ENCODE peak calls at places on chromosomes 4 and X, in eight cellular contexts. U is right cardiac atrium; K is CD8-positive, alpha-beta memory T cell; S is CD8-positive, alpha-beta T cell; P is IMR-90; F is esophagus squamous epithelium; X is neuronal stem cell; Q is left ventricle myocardium inferior. B is an unnamed sample. For H3K9me3, the result is how much of the 10 kb centered on the place peaks cover.

GRCh38 chr4:148310756-148311155 is 131.5 kb downstream of the NR3C2 start:
- DNase-seq in X (no peak), Q (no peak), U (no peak), S (no peak), K (no peak), F (no peak), P (no peak), B (no peak)

GRCh38 chr4:66647468-66647867 is 897.8 kb downstream of the CENPC start:
- DNase-seq in F (no peak), U (no peak), Q (no peak), K (no peak), X (no peak), S (no peak), P (no peak), B (no peak)

GRCh38 chr4:73619351-73619750 is 885 bp downstream of the RASSF6 start:
- DNase-seq in Q (no peak), S (no peak), P (no peak), F (no peak), U (no peak), X (no peak), K (no peak), B (no peak)

GRCh38 chrX:129617420-129617819 is 37.3 kb downstream of the APLN start:
- DNase-seq in P (no peak), X (no peak), F (no peak), Q (no peak), K (no peak), U (no peak), S (no peak), B (no peak)

GRCh38 chr4:160370046-160370445 is 1267.2 kb downstream of the RAPGEF2 start:
- DNase-seq in K (no peak), S (no peak), U (no peak), P (no peak), F (no peak), X (no peak), Q (no peak), B (no peak)

GRCh38 chr4:14008494-14008893 is 381.0 kb upstream of the BOD1L1 start:
- DNase-seq in P (no peak), U (no peak), X (no peak), Q (no peak), K (no peak), F (no peak), S (no peak), B (no peak)

GRCh38 chr4:151099976-151100417 is 569 bp downstream of the RPS3A start:
- DNase-seq in K (no peak), S (no peak), P (peak), X (no peak), F (no peak), U (no peak), Q (no peak), B (no peak)

GRCh38 chrX:119402588-119402987 is 3.5 kb downstream of the SLC25A43 start:
- DNase-seq in S (no peak), U (no peak), K (no peak), P (no peak), X (no peak), F (no peak), Q (no peak), B (no peak)

GRCh38 chr4:138952405-138952804 is 63.2 kb upstream of the NOCT start:
- DNase-seq in K (no peak), P (peak), U (no peak), S (no peak), F (no peak), X (no peak), Q (no peak), B (no peak)

GRCh38 chrX:77698242-77698641 is 87.8 kb downstream of the ATRX start:
- DNase-seq in X (no peak), F (no peak), S (no peak), Q (no peak), P (no peak), U (no peak), K (no peak), B (no peak)

GRCh38 chrX:115957862-115958490 is 212.6 kb upstream of the AGTR2 start:
- DNase-seq in X (no peak), U (no peak), P (no peak), S (no peak), K (no peak), Q (no peak), F (no peak), B (peak)

GRCh38 chr4:179307297-179308136 is 1865.3 kb upstream of the AGA start:
- DNase-seq in K (no peak), X (peak), P (peak), Q (no peak), F (no peak), U (no peak), S (no peak), B (peak)

GRCh38 chrX:117969782-117970181 is 146.8 kb downstream of the KLHL13 start:
- DNase-seq in X (no peak), P (no peak), U (no peak), Q (no peak), S (no peak), F (no peak), K (no peak), B (no peak)

GRCh38 chrX:117977521-117977920 is 139.1 kb downstream of the KLHL13 start:
- DNase-seq in U (no peak), S (no peak), X (no peak), F (no peak), K (no peak), Q (no peak), P (peak), B (no peak)

GRCh38 chrX:117973175-117974075 is 143.2 kb downstream of the KLHL13 start:
- DNase-seq in P (no peak), S (no peak), F (no peak), Q (no peak), X (no peak), U (no peak), K (no peak), B (peak)

GRCh38 chrX:117969337-117969736 is 147.3 kb downstream of the KLHL13 start:
- DNase-seq in U (no peak), Q (no peak), S (no peak), K (no peak), X (no peak), P (no peak), F (no peak), B (no peak)

GRCh38 chrX:117972681-117973080 is 143.9 kb downstream of the KLHL13 start:
- DNase-seq in P (peak), K (no peak), S (no peak), Q (no peak), U (no peak), X (no peak), F (no peak), B (no peak)
- H3K27ac ChIP-seq in P (no peak), K (no peak), S (no peak), Q (no peak), U (no peak), X (no peak), F (no peak), B (no peak)

DNA sequence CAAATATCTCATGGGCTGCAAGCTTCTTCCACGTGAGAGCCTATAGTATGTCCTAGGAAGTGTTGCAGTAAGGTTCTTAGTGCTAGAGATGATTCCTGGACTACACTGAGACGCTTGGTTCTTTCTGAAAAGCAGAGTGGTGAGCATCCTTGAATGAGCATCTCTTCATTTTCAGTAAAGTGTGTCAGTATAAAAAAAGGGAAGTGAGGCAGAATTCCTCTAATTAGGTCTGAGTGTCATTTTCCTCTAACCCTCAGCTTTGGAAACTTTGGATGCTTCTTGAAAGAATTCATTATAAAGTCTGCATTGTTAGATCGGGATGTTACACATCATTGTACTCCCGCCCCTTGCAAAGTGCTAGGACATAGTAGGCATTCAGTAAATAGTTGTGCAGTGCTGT is 5.2 kb downstream of the BMPR1B start:
- DNase-seq in P (no peak), Q (no peak), U (no peak), K (no peak), F (no peak), S (no peak), X (no peak), B (no peak)
- H3K9me3 ChIP-seq in P (under half), Q (under half), U (under half), K (under half), F (under half), S (under half), X (under half), B (under half)

DNA sequence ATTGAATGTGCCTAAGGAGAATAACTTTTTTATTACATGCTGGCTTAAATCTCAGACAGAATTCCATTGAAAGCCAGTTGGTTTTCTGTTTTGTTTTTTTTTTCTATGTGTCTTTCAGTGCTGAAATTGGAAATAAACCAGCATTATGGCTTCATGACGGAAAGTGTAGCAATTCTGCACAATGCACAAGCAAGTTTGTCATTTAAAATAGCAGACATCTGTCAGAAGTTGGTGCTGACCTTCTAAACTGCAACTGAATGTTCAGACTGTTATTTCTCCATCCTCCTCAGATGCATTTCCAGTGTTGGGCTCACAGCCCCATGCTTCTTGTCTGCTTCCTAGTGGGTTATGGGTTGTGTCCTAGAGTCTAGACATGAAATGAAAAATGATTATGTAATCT is 107.2 kb upstream of the LIMCH1 start:
- DNase-seq in U (peak), Q (no peak), K (no peak), F (no peak), S (no peak), P (no peak), X (no peak), B (no peak)
- H3K27ac ChIP-seq in U (no peak), Q (peak), K (no peak), F (no peak), S (no peak), P (no peak), X (no peak), B (no peak)

GRCh38 chr4:373062-373839 is 35.6 kb downstream of the ZNF141 start:
- DNase-seq in K (no peak), Q (no peak), F (no peak), S (no peak), P (no peak), U (no peak), X (no peak), B (no peak)
- H3K9me3 ChIP-seq in K (half or more), Q (half or more), F (half or more), S (half or more), P (half or more), U (under half), X (half or more), B (under half)

GRCh38 chr4:38990241-38990640 is 42.0 kb downstream of the TMEM156 start:
- DNase-seq in S (no peak), K (no peak), P (no peak), X (no peak), F (no peak), U (no peak), Q (no peak), B (no peak)
- H3K27ac ChIP-seq in S (no peak), K (no peak), P (no peak), X (no peak), F (no peak), U (no peak), Q (no peak), B (no peak)